ENCODE peak calls at places on chromosomes 16 and 17, in eight cellular contexts. Y is NCI-H1436; Z is smooth muscle cell of the brain vasculature; U is lower leg skin; M is stimulated activated CD4-positive, alpha-beta T cell treated with anti-CD3 and anti-CD28 coated beads, Interleukin-1b, Interleukin-23, amount 100 ng/mL, for 24 hours; J is effector memory CD8-positive, alpha-beta T cell; R is WTC11; H is NCI-H446 treated with DMSO at 0.1 percent for 48 hours. C is an unnamed sample.

GRCh38 chr17:70604854-70605253 is 435.5 kb downstream of the KCNJ2 start:
- DNase-seq in Y (no peak), Z (no peak), U (no peak), M (no peak), J (no peak), R (no peak), H (no peak), C (no peak)

GRCh38 chr17:46991618-46992017 is 12.6 kb upstream of the RPRML start:
- DNase-seq in Y (no peak), Z (no peak), U (no peak), M (no peak), J (no peak), R (no peak), H (no peak), C (no peak)

GRCh38 chr17:50106393-50107131 is 11.4 kb downstream of the PDK2 start:
- DNase-seq in Y (no peak), Z (no peak), U (no peak), M (no peak), J (no peak), R (no peak), H (no peak), C (no peak)

GRCh38 chr17:17347956-17348871 is 45.0 kb downstream of the NT5M start:
- DNase-seq in Y (no peak), Z (no peak), U (peak; percentile 74), M (no peak), J (no peak), R (no peak), H (no peak), C (no peak)

GRCh38 chr17:66533572-66533971 is 231.2 kb downstream of the PRKCA start:
- DNase-seq in Y (no peak), Z (peak; percentile 43), U (no peak), M (no peak), J (no peak), R (peak; percentile 50), H (no peak), C (no peak)

GRCh38 chr17:74919440-74920305 is 3.4 kb downstream of the USH1G start:
- DNase-seq in Y (no peak), Z (no peak), U (no peak), M (no peak), J (no peak), R (peak; percentile 65), H (no peak), C (no peak)

GRCh38 chr17:1391577-1391976 is 8.4 kb downstream of the YWHAE start:
- DNase-seq in Y (no peak), Z (no peak), U (no peak), M (no peak), J (no peak), R (no peak), H (no peak), C (no peak)

GRCh38 chr16:87790278-87791023 is 24.7 kb upstream of the KLHDC4 start:
- DNase-seq in Y (peak; percentile 50), Z (no peak), U (no peak), M (no peak), J (no peak), R (no peak), H (peak; percentile 15), C (no peak)

GRCh38 chr16:66091462-66091861 is 275.0 kb upstream of the CDH5 start:
- DNase-seq in Y (no peak), Z (no peak), U (no peak), M (no peak), J (no peak), R (no peak), H (no peak), C (no peak)

GRCh38 chr16:4283939-4284338 is 11.1 kb upstream of the TFAP4 start:
- DNase-seq in Y (no peak), Z (no peak), U (no peak), M (no peak), J (no peak), R (no peak), H (no peak), C (no peak)

GRCh38 chr17:10048951-10049350 is 143.9 kb upstream of the RCVRN start:
- DNase-seq in Y (no peak), Z (no peak), U (no peak), M (no peak), J (no peak), R (no peak), H (no peak), C (no peak)

GRCh38 chr17:82212331-82213250 is at the start of gene CCDC57:
- DNase-seq in Y (peak; percentile 51), Z (no peak), U (peak; percentile 94), M (peak; percentile 58), J (peak; percentile 56), R (peak; percentile 74), H (peak; percentile 19), C (peak; percentile 49)

GRCh38 chr16:12639044-12639443 is 164.6 kb downstream of the CPPED1 start:
- DNase-seq in Y (no peak), Z (no peak), U (peak; percentile 65), M (no peak), J (no peak), R (no peak), H (no peak), C (no peak)

GRCh38 chr16:12096162-12096781 is 119.7 kb downstream of the SNX29 start:
- DNase-seq in Y (no peak), Z (no peak), U (no peak), M (no peak), J (no peak), R (no peak), H (peak; percentile 36), C (no peak)

GRCh38 chr17:78174332-78174869 is 6.0 kb downstream of the SYNGR2 start:
- DNase-seq in Y (no peak), Z (no peak), U (peak; percentile 94), M (no peak), J (no peak), R (no peak), H (no peak), C (no peak)

GRCh38 chr16:2436110-2436509 is 6.9 kb downstream of the CCNF start:
- DNase-seq in Y (no peak), Z (no peak), U (no peak), M (no peak), J (no peak), R (no peak), H (no peak), C (no peak)

GRCh38 chr16:1817716-1818115 is 8.9 kb downstream of the HAGH start:
- DNase-seq in Y (no peak), Z (no peak), U (no peak), M (no peak), J (no peak), R (no peak), H (no peak), C (no peak)

GRCh38 chr17:75748706-75749105 is 16.3 kb downstream of the GALK1 start:
- DNase-seq in Y (no peak), Z (no peak), U (no peak), M (no peak), J (no peak), R (no peak), H (no peak), C (no peak)

GRCh38 chr16:52191533-52192134 is 355.3 kb downstream of the TOX3 start:
- DNase-seq in Y (peak; percentile 65), Z (peak; percentile 17), U (no peak), M (peak; percentile 29), J (peak; percentile 37), R (peak; percentile 81), H (peak; percentile 24), C (peak; percentile 3)

GRCh38 chr17:56824503-56824902 is 9.2 kb downstream of the C17orf67 start:
- DNase-seq in Y (no peak), Z (no peak), U (no peak), M (no peak), J (no peak), R (no peak), H (no peak), C (no peak)

GRCh38 chr17:78696016-78696992 is 85.8 kb downstream of the CYTH1 start:
- DNase-seq in Y (no peak), Z (no peak), U (no peak), M (no peak), J (no peak), R (no peak), H (no peak), C (no peak)

C was measured in activated CD4-positive, CD25-positive, alpha-beta regulatory T cell.